ENCODE peak calls at places on chromosomes 5 and 9, in eight cellular contexts. L is RWPE1, Z is AG09309, N is type B pancreatic cell, U is activated B cell treated with CpG ODN at 0.5 μM for 24 hours, M is choroid plexus epithelial cell, P is A549, T is GM13976. S is an unnamed sample.
A peak's percentile ranks its signal among the peaks of the same experiment; 100 is the strongest.

GRCh38 chr5:95615164-95615467 is 4.8 kb upstream of the GPR150 start:
- DNase-seq in P (no peak), Z (no peak), M (no peak), U (no peak), T (no peak), N (no peak), L (no peak), S (no peak)

GRCh38 chr9:68794898-68795297 is 89.9 kb downstream of the PIP5K1B start:
- DNase-seq in Z (no peak), U (no peak), M (no peak), T (no peak), P (no peak), N (no peak), L (no peak), S (no peak)

GRCh38 chr5:95624368-95624767 is 4.5 kb downstream of the GPR150 start:
- DNase-seq in T (no peak), U (no peak), P (no peak), M (no peak), N (no peak), Z (no peak), L (no peak), S (no peak)

GRCh38 chr9:73714294-73714693 is 562.6 kb downstream of the ANXA1 start:
- DNase-seq in L (peak; percentile 64), Z (no peak), N (no peak), P (no peak), T (no peak), U (no peak), M (peak; percentile 72), S (no peak)

GRCh38 chr5:157554180-157555030 is 21.2 kb downstream of the ADAM19 start:
- DNase-seq in M (no peak), U (no peak), L (no peak), N (no peak), P (no peak), T (no peak), Z (no peak), S (no peak)

GRCh38 chr9:135924628-135925338 is 17.4 kb upstream of the CAMSAP1 start:
- DNase-seq in T (no peak), L (no peak), Z (no peak), U (no peak), N (no peak), P (no peak), M (no peak), S (no peak)

GRCh38 chr5:40518511-40518917 is 161.2 kb upstream of the PTGER4 start:
- DNase-seq in P (peak; percentile 29), Z (no peak), L (peak; percentile 92), N (no peak), M (no peak), T (no peak), U (no peak), S (peak; percentile 56)

GRCh38 chr9:71816782-71817549 is 48.7 kb upstream of the CEMIP2 start:
- DNase-seq in P (no peak), N (no peak), U (no peak), L (no peak), Z (no peak), M (no peak), T (no peak), S (no peak)

GRCh38 chr9:89349607-89350006 is 31.3 kb downstream of the SECISBP2 start:
- DNase-seq in L (no peak), M (no peak), T (no peak), U (no peak), Z (no peak), N (no peak), P (no peak), S (no peak)

GRCh38 chr9:127021664-127022337 is 100.6 kb downstream of the ANGPTL2 start:
- DNase-seq in P (no peak), Z (peak; percentile 99), M (peak; percentile 98), N (no peak), T (no peak), L (no peak), U (no peak), S (no peak)

GRCh38 chr5:132753135-132753987 is 6.1 kb downstream of the CCNI2 start:
- DNase-seq in P (no peak), Z (no peak), T (no peak), M (no peak), U (no peak), L (no peak), N (no peak), S (no peak)

GRCh38 chr5:53334431-53334941 is 145.9 kb upstream of the FST start:
- DNase-seq in T (no peak), L (peak; percentile 86), P (no peak), M (peak; percentile 86), U (no peak), N (no peak), Z (peak; percentile 59), S (no peak)

GRCh38 chr9:122403381-122404002 is 32.7 kb downstream of the PTGS1 start:
- DNase-seq in L (no peak), Z (peak; percentile 29), U (no peak), N (no peak), P (no peak), T (no peak), M (no peak), S (no peak)

GRCh38 chr9:89407070-89407469 is 88.8 kb downstream of the SECISBP2 start:
- DNase-seq in N (no peak), Z (no peak), T (no peak), P (no peak), L (no peak), M (no peak), U (no peak), S (no peak)

GRCh38 chr9:114677418-114677817 is 4.6 kb downstream of the TEX48 start:
- DNase-seq in L (peak; percentile 99), T (no peak), N (no peak), Z (peak; percentile 99), U (no peak), P (peak; percentile 93), M (peak; percentile 100), S (peak; percentile 61)

GRCh38 chr9:71767421-71768321 is 642 bp downstream of the CEMIP2 start:
- DNase-seq in U (no peak), N (peak; percentile 69), T (peak; percentile 11), P (no peak), Z (no peak), M (no peak), L (no peak), S (no peak)

GRCh38 chr5:66894480-66895240 is 298.5 kb downstream of the MAST4 start:
- DNase-seq in Z (no peak), P (no peak), N (no peak), L (no peak), T (no peak), M (no peak), U (no peak), S (no peak)

GRCh38 chr9:24132244-24132643 is 306.2 kb upstream of the ELAVL2 start:
- DNase-seq in N (no peak), U (no peak), T (no peak), P (no peak), M (no peak), L (no peak), Z (no peak), S (no peak)

GRCh38 chr9:98807070-98807810 is at the start of gene GALNT12:
- DNase-seq in N (no peak), L (peak; percentile 49), U (peak; percentile 43), T (peak; percentile 86), Z (no peak), M (no peak), P (peak; percentile 52), S (no peak)

DNA sequence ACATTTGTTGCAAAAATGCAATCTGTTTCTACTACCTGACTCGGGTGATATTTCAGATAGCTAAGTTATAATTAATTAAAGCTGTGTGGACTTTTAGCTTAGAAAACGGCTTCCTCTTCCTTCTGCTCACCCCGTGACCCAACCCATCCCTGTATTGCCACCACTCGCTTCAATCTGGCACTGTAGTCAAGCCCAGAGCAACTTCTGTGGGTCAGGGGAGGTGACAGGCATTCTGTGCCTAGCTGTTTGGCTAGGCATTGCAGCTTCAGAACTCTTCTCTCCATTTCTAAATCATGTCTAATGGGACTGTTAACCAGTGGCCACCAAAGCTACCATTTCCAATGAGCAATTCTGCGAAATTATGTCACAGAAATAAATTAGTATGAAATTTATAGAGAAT is 179.7 kb upstream of the TLX3 start:
- DNase-seq in L (no peak), N (no peak), U (no peak), M (no peak), Z (no peak), P (no peak), T (no peak), S (no peak)
- TF ChIP-seq CTCF in L (no peak), N (peak; percentile 31), U (no peak), M (no peak), Z (no peak), P (no peak), T (no peak), S (no peak)

DNA sequence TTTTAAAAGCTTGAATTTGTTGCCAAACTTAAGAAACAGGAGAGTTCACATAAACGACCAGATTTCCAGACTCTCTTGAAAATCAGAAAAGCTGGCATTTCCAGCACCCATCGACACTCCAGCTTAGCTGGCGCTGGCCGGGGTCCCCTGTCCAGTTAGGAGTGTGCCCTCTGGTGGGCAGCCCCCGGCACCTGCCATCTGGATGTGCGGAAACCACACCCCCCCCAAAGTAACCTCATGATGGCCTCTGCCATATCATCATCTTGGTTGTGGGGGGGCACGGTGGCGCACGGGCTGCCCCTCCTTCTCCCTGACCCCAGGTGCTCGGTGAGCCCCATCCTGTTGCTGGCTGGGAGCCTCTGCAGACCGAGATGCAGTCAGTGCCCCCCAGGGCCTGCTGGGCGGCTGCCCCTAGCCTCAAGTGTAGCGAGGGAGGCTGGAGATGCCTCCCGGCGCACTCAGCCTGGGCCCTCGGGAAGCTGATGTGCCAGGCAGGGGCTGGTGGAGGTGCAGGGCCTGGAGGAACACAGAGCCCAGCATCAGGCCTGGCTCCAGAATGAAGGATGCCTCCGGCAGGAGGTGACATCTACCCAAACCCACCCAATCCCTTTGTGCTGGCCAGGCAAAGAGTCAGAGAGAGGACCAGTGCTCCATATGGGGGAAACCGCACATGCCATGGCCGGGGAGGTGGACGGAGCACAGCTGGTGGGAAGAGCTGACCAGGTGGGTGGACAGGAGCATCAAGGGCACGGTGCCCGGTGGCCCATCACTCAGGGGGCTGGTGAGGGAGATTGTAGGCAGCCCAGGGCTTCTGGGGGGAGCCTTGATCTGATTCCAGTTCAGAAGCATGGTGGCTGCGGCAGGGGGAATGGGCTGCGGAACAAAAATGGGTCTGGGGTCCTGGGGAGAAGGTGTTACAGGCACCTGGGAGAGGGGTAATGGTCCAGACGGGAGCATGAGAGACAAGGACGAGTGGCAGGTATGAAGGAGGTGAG is 70.6 kb downstream of the ADAMTS2 start:
- DNase-seq in T (no peak), M (no peak), Z (no peak), U (no peak), L (no peak), N (no peak), P (no peak), S (no peak)
- TF ChIP-seq CTCF in T (no peak), M (peak; percentile 32), Z (peak; percentile 28), U (no peak), L (no peak), N (no peak), P (no peak), S (peak; percentile 38)

GRCh38 chr5:110625376-110625999 is 101.0 kb downstream of the TMEM232 start:
- DNase-seq in L (peak; percentile 25), M (peak; percentile 56), N (no peak), P (peak; percentile 7), T (peak; percentile 4), U (no peak), Z (peak; percentile 18), S (peak; percentile 22)
- TF ChIP-seq CTCF in L (peak; percentile 70), M (peak; percentile 48), N (peak; percentile 81), P (no peak), T (peak; percentile 14), U (peak; percentile 77), Z (no peak), S (no peak)

DNA sequence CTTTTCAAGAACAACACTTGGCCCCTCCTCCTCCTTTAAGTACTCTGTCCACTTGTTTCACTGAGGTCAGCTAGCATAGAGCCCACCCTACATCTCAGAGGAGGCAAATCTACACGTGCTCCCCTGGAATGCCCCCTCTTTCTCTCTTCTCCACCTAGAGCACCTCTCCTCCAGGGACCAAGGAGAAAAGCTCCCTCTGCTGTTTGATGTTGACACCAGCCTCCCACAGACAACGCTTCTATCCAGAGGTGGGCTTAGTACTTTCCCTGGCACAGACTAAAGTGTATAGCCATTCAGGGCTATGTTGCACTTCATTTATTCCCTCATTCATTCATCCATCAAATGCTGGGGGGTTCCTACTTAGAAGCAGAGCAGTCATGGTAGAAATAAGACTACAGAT is 68.2 kb upstream of the TAF1L start:
- DNase-seq in Z (no peak), L (no peak), N (no peak), M (peak; percentile 5), U (no peak), T (no peak), P (no peak), S (no peak)
- TF ChIP-seq CTCF in Z (peak; percentile 24), L (no peak), N (no peak), M (peak; percentile 39), U (no peak), T (no peak), P (peak; percentile 32), S (peak; percentile 52)